ENCODE peak calls at places on chromosomes 11 and 22, in six cellular contexts. L is cardiac muscle cell, T is psoas muscle, M is esophagus muscularis mucosa, R is uterus, B is astrocyte. X is an unnamed sample.

GRCh38 chr11:18844753-18845367 is 53.3 kb upstream of the PTPN5 start:
- DNase-seq in L (peak; percentile 57), T (no peak), M (no peak), R (no peak), B (peak; percentile 26), X (no peak)

GRCh38 chr22:23538502-23538860 is 41.6 kb downstream of the IGLL1 start:
- DNase-seq in L (no peak), T (no peak), M (no peak), R (no peak), B (no peak), X (no peak)

GRCh38 chr11:124798991-124799383 is 1.2 kb downstream of the MSANTD2 start:
- DNase-seq in L (peak; percentile 32), T (no peak), M (no peak), R (no peak), B (peak; percentile 76), X (peak; percentile 42)

GRCh38 chr11:1875093-1875785 is 16.5 kb downstream of the PRR33 start:
- DNase-seq in L (no peak), T (peak; percentile 77), M (no peak), R (peak; percentile 56), B (no peak), X (no peak)

GRCh38 chr11:117618956-117619355 is 178.1 kb downstream of the DSCAML1 start:
- DNase-seq in L (no peak), T (no peak), M (no peak), R (no peak), B (no peak), X (no peak)

GRCh38 chr11:109864161-109864661 is 229.0 kb upstream of the ZC3H12C start:
- DNase-seq in L (peak; percentile 15), T (no peak), M (no peak), R (no peak), B (peak; percentile 82), X (no peak)

GRCh38 chr11:111069076-111069475 is 176.4 kb upstream of the POU2AF2 start:
- DNase-seq in L (no peak), T (no peak), M (no peak), R (no peak), B (peak; percentile 23), X (no peak)

GRCh38 chr22:22720201-22720723 is 75.8 kb downstream of the GGTLC2 start:
- DNase-seq in L (no peak), T (no peak), M (peak; percentile 87), R (no peak), B (no peak), X (no peak)

GRCh38 chr22:44023404-44024287 is 456 bp upstream of the PARVB start:
- DNase-seq in L (peak; percentile 65), T (peak; percentile 80), M (no peak), R (peak; percentile 42), B (peak; percentile 30), X (no peak)

GRCh38 chr11:26199341-26199740 is 132.6 kb upstream of the ANO3 start:
- DNase-seq in L (no peak), T (no peak), M (no peak), R (no peak), B (peak; percentile 57), X (no peak)

GRCh38 chr22:26474687-26475086 is 8.9 kb downstream of the HPS4 start:
- DNase-seq in L (no peak), T (no peak), M (no peak), R (no peak), B (peak; percentile 56), X (no peak)

GRCh38 chr22:49838771-49839717 is 11.4 kb upstream of the BRD1 start:
- DNase-seq in L (no peak), T (peak; percentile 43), M (no peak), R (no peak), B (peak; percentile 64), X (no peak)

GRCh38 chr22:39725351-39726035 is 154.9 kb downstream of the CACNA1I start:
- DNase-seq in L (peak; percentile 35), T (no peak), M (no peak), R (no peak), B (no peak), X (no peak)

GRCh38 chr11:45538363-45538762 is 127.1 kb downstream of the CHST1 start:
- DNase-seq in L (no peak), T (peak; percentile 63), M (no peak), R (no peak), B (no peak), X (no peak)

GRCh38 chr11:65551572-65552398 is 6.4 kb downstream of the LTBP3 start:
- DNase-seq in L (peak; percentile 71), T (peak; percentile 74), M (no peak), R (no peak), B (no peak), X (peak; percentile 77)

GRCh38 chr11:63837027-63837688 is 1.8 kb upstream of the MARK2 start:
- DNase-seq in L (peak; percentile 88), T (peak; percentile 80), M (peak; percentile 96), R (peak; percentile 78), B (no peak), X (peak; percentile 83)

GRCh38 chr11:58788355-58789023 is 56.0 kb downstream of the GLYATL2 start:
- DNase-seq in L (peak; percentile 62), T (no peak), M (no peak), R (no peak), B (peak; percentile 22), X (peak; percentile 45)

GRCh38 chr11:131356201-131356600 is 14.2 kb upstream of the NTM start:
- DNase-seq in L (no peak), T (no peak), M (no peak), R (no peak), B (peak; percentile 81), X (no peak)

GRCh38 chr11:109728056-109728455 is 306.1 kb downstream of the C11orf87 start:
- DNase-seq in L (no peak), T (no peak), M (no peak), R (no peak), B (no peak), X (no peak)

GRCh38 chr22:17773606-17774205 is 563 bp downstream of the BID start:
- DNase-seq in L (peak; percentile 72), T (peak; percentile 71), M (no peak), R (peak; percentile 30), B (no peak), X (no peak)

GRCh38 chr11:61075891-61076290 is 26.4 kb upstream of the CD5 start:
- DNase-seq in L (peak; percentile 41), T (no peak), M (no peak), R (no peak), B (peak; percentile 55), X (no peak)

GRCh38 chr22:30423296-30423958 is 2.1 kb upstream of the MTFP1 start:
- DNase-seq in L (peak; percentile 51), T (no peak), M (no peak), R (no peak), B (no peak), X (peak; percentile 66)

GRCh38 chr11:70226967-70227366 is 23.9 kb downstream of the FADD start:
- DNase-seq in L (peak; percentile 38), T (no peak), M (no peak), R (no peak), B (no peak), X (no peak)

GRCh38 chr11:71414645-71415044 is 33.5 kb downstream of the DHCR7 start:
- DNase-seq in L (no peak), T (no peak), M (no peak), R (no peak), B (no peak), X (no peak)

GRCh38 chr11:61917357-61918109 is at the start of gene RAB3IL1:
- DNase-seq in L (peak; percentile 89), T (peak; percentile 82), M (no peak), R (peak; percentile 78), B (no peak), X (no peak)

GRCh38 chr11:126594921-126595367 is 239.5 kb downstream of the ST3GAL4 start:
- DNase-seq in L (peak; percentile 92), T (no peak), M (no peak), R (no peak), B (no peak), X (peak; percentile 54)

GRCh38 chr22:19503367-19503766 is 20.8 kb downstream of the CLDN5 start:
- DNase-seq in L (no peak), T (no peak), M (no peak), R (no peak), B (no peak), X (no peak)
- H3K9me3 ChIP-seq in L (no peaks in the 10 kb centered on the region), T (no peaks in the 10 kb centered on the region), M (no peaks in the 10 kb centered on the region), R (no peaks in the 10 kb centered on the region), B (no peaks in the 10 kb centered on the region), X (no peaks in the 10 kb centered on the region)

GRCh38 chr11:57348052-57348451 is 9.9 kb downstream of the P2RX3 start:
- DNase-seq in L (no peak), T (no peak), M (no peak), R (no peak), B (no peak), X (no peak)

GRCh38 chr11:57353024-57353423 is 14.9 kb downstream of the P2RX3 start:
- DNase-seq in L (no peak), T (no peak), M (no peak), R (no peak), B (no peak), X (no peak)

GRCh38 chr11:57348636-57349323 is 10.6 kb downstream of the P2RX3 start:
- DNase-seq in L (no peak), T (no peak), M (no peak), R (no peak), B (no peak), X (no peak)

GRCh38 chr11:57347336-57347735 is 9.2 kb downstream of the P2RX3 start:
- DNase-seq in L (no peak), T (no peak), M (no peak), R (no peak), B (no peak), X (no peak)

GRCh38 chr11:57349491-57350274 is 11.5 kb downstream of the P2RX3 start:
- DNase-seq in L (peak; percentile 76), T (peak; percentile 84), M (no peak), R (peak; percentile 75), B (no peak), X (peak; percentile 67)
- H3K4me3 ChIP-seq in L (no peak overlapping the region), T (no peak overlapping the region), M (no peak overlapping the region), R (no peak overlapping the region), B (no peak overlapping the region), X (no peak overlapping the region)

DNA sequence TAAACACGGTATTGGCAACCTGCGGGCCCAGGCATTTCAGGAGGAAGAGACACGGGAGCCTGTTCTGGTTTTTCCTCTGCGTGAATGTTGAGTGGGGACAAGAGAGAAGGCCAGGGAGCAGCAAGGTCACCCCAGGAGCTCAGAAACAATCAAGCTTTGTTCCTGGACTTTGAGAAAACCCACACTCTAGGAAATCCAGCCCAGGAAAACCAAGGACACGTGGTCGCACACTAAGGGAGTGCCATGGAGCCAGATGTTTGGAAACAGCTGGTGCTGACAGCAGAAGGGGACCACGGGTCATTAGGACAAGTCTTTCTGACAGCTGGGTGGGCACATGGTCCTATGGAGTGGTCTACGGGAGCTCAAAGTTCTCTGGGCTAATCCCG is 44.1 kb downstream of the MYH9 start:
- DNase-seq in L (no peak), T (no peak), M (no peak), R (no peak), B (no peak), X (no peak)
- H3K27ac ChIP-seq in L (peak overlapping the region; percentile 34), T (peak overlapping the region; percentile 30), M (peak overlapping the region; percentile 99), R (peak overlapping the region; percentile 100), B (peak overlapping the region; percentile 39), X (no peak overlapping the region)

DNA sequence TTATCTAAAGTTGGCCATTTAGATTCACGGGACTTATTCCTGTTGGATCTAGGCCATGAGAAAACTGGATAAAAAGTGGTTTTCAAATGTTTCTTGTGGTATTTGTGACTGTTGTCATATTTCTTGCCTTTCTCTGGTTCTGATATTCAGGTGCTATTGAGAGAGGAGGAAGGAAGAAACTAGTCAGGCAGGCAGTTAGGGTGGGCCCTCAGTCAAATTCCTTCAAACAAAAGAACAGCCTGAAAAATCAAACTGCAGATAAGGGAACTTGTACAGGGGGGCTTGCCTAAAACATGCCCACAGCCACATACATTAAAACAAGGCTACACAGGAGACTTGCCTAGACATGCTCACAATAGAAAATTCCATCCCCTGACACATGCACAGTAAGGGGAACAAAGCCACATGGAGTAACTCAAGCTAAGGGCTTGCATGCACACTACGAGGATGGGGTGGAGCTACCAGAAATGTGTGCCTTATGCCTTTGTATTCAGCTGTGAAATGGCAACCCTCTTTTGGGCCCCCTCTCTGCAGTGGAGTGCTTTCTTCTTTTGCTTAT is 18.2 kb downstream of the NCR3LG1 start:
- DNase-seq in L (no peak), T (no peak), M (no peak), R (no peak), B (no peak), X (no peak)
- H3K9me3 ChIP-seq in L (no peaks in the 10 kb centered on the region), T (peaks cover 33% of the 10 kb centered on the region), M (peaks cover 53% of the 10 kb centered on the region), R (no peaks in the 10 kb centered on the region), B (peaks cover 46% of the 10 kb centered on the region), X (peaks cover 29% of the 10 kb centered on the region)